ENCODE peak calls at places on chromosomes 6 and 20, in nine cellular contexts. Z is left ventricle myocardium inferior, H is endodermal cell, D is endothelial cell of umbilical vein, R is mammary epithelial cell, U is breast epithelium, O is Peyer's patch, X is esophagus squamous epithelium, P is right lobe of liver. A is an unnamed sample. For H3K4me1, the result is how much of the 10 kb centered on the place peaks cover.

GRCh38 chr6:126038234-126038633 is 51.9 kb downstream of the TRMT11 start:
- DNase-seq in Z (no peak), H (no peak), D (no peak), R (no peak), U (no peak), O (no peak), X (no peak), P (no peak), A (no peak)

GRCh38 chr6:30931959-30932645 is at the start of gene SFTA2:
- DNase-seq in Z (no peak), H (no peak), D (no peak), R (no peak), U (no peak), O (no peak), X (no peak), P (no peak), A (no peak)

GRCh38 chr6:111193156-111193555 is 105.9 kb downstream of the SLC16A10 start:
- DNase-seq in Z (no peak), H (no peak), D (no peak), R (no peak), U (no peak), O (no peak), X (no peak), P (no peak), A (no peak)

GRCh38 chr6:49955847-49956246 is 8.1 kb downstream of the DEFB114 start:
- DNase-seq in Z (no peak), H (no peak), D (no peak), R (no peak), U (no peak), O (no peak), X (no peak), P (no peak), A (no peak)

GRCh38 chr6:106799008-106799952 is 169.9 kb downstream of the QRSL1 start:
- DNase-seq in Z (no peak), H (peak), D (no peak), R (peak), U (peak), O (peak), X (no peak), P (no peak), A (no peak)

GRCh38 chr20:53738945-53739798 is 145.5 kb upstream of the ZNF217 start:
- DNase-seq in Z (no peak), H (no peak), D (no peak), R (no peak), U (no peak), O (peak), X (no peak), P (no peak), A (no peak)

GRCh38 chr6:131430531-131430930 is 142.5 kb upstream of the ARG1 start:
- DNase-seq in Z (no peak), H (no peak), D (no peak), R (no peak), U (no peak), O (no peak), X (no peak), P (no peak), A (no peak)

GRCh38 chr6:15443119-15443518 is 197.2 kb downstream of the JARID2 start:
- DNase-seq in Z (no peak), H (no peak), D (peak), R (peak), U (no peak), O (no peak), X (no peak), P (no peak), A (no peak)

GRCh38 chr6:27839303-27840081 is 72.7 kb downstream of the OR2B2 start:
- DNase-seq in Z (no peak), H (peak), D (peak), R (peak), U (no peak), O (no peak), X (no peak), P (peak), A (no peak)

GRCh38 chr6:22435151-22435550 is 134.2 kb upstream of the HDGFL1 start:
- DNase-seq in Z (no peak), H (no peak), D (no peak), R (no peak), U (no peak), O (no peak), X (no peak), P (no peak), A (no peak)

GRCh38 chr6:144351741-144352140 is 66.6 kb downstream of the UTRN start:
- DNase-seq in Z (no peak), H (no peak), D (peak), R (no peak), U (no peak), O (no peak), X (no peak), P (no peak), A (no peak)

GRCh38 chr20:22544462-22544861 is 39.9 kb downstream of the FOXA2 start:
- DNase-seq in Z (no peak), H (no peak), D (no peak), R (no peak), U (no peak), O (no peak), X (no peak), P (no peak), A (no peak)

GRCh38 chr20:63573739-63574131 is 304 bp downstream of the HELZ2 start:
- DNase-seq in Z (no peak), H (no peak), D (peak), R (no peak), U (no peak), O (no peak), X (no peak), P (no peak), A (no peak)

GRCh38 chr6:32583527-32583898 is 6.1 kb downstream of the HLA-DRB1 start:
- DNase-seq in Z (no peak), H (no peak), D (no peak), R (no peak), U (no peak), O (no peak), X (no peak), P (no peak), A (no peak)

GRCh38 chr20:44856847-44857448 is 28.6 kb upstream of the YWHAB start:
- DNase-seq in Z (no peak), H (no peak), D (no peak), R (no peak), U (no peak), O (no peak), X (no peak), P (no peak), A (peak)

GRCh38 chr6:6758915-6759654 is 170.6 kb downstream of the LY86 start:
- DNase-seq in Z (no peak), H (peak), D (peak), R (peak), U (no peak), O (peak), X (no peak), P (peak), A (no peak)

GRCh38 chr6:48080227-48081009 is 30.6 kb downstream of the PTCHD4 start:
- DNase-seq in Z (no peak), H (no peak), D (peak), R (no peak), U (no peak), O (no peak), X (no peak), P (no peak), A (no peak)

GRCh38 chr20:62804632-62805364 is at the start of gene OGFR:
- DNase-seq in Z (peak), H (peak), D (peak), R (peak), U (no peak), O (peak), X (no peak), P (peak), A (no peak)

GRCh38 chr20:326645-327031 is 1.3 kb downstream of the SOX12 start:
- DNase-seq in Z (peak), H (peak), D (peak), R (no peak), U (peak), O (no peak), X (no peak), P (no peak), A (no peak)

GRCh38 chr20:63313349-63314014 is 20.5 kb downstream of the COL20A1 start:
- DNase-seq in Z (no peak), H (no peak), D (no peak), R (no peak), U (no peak), O (no peak), X (no peak), P (no peak), A (no peak)

GRCh38 chr20:57124800-57125399 is 141.5 kb downstream of the BMP7 start:
- DNase-seq in Z (no peak), H (peak), D (no peak), R (no peak), U (no peak), O (no peak), X (no peak), P (no peak), A (no peak)

GRCh38 chr6:31972709-31973350 is 892 bp upstream of the DXO start:
- DNase-seq in Z (no peak), H (no peak), D (peak), R (peak), U (no peak), O (no peak), X (no peak), P (no peak), A (no peak)

GRCh38 chr6:10556496-10557391 is 35.6 kb downstream of the GCNT2 start:
- DNase-seq in Z (no peak), H (peak), D (peak), R (no peak), U (no peak), O (no peak), X (no peak), P (no peak), A (no peak)

GRCh38 chr6:157534134-157534871 is 153.3 kb downstream of the ZDHHC14 start:
- DNase-seq in Z (no peak), H (no peak), D (no peak), R (no peak), U (no peak), O (no peak), X (no peak), P (no peak), A (no peak)

GRCh38 chr6:36629792-36630191 is 35.6 kb downstream of the SRSF3 start:
- DNase-seq in Z (no peak), H (no peak), D (no peak), R (no peak), U (no peak), O (no peak), X (no peak), P (no peak), A (no peak)

GRCh38 chr20:57698867-57699275 is 10.9 kb downstream of the PMEPA1 start:
- DNase-seq in Z (no peak), H (no peak), D (no peak), R (peak), U (no peak), O (no peak), X (no peak), P (no peak), A (no peak)

GRCh38 chr20:41047279-41047974 is 18.8 kb downstream of the TOP1 start:
- DNase-seq in Z (no peak), H (no peak), D (no peak), R (no peak), U (no peak), O (no peak), X (no peak), P (no peak), A (no peak)

GRCh38 chr20:41047975-41048305 is 19.3 kb downstream of the TOP1 start:
- DNase-seq in Z (no peak), H (no peak), D (no peak), R (peak), U (no peak), O (no peak), X (no peak), P (no peak), A (no peak)

GRCh38 chr20:41046716-41047115 is 18.1 kb downstream of the TOP1 start:
- DNase-seq in Z (no peak), H (no peak), D (no peak), R (no peak), U (no peak), O (no peak), X (no peak), P (no peak), A (no peak)

GRCh38 chr20:41044409-41045062 is 15.9 kb downstream of the TOP1 start:
- DNase-seq in Z (no peak), H (no peak), D (no peak), R (no peak), U (no peak), O (no peak), X (no peak), P (no peak), A (no peak)

DNA sequence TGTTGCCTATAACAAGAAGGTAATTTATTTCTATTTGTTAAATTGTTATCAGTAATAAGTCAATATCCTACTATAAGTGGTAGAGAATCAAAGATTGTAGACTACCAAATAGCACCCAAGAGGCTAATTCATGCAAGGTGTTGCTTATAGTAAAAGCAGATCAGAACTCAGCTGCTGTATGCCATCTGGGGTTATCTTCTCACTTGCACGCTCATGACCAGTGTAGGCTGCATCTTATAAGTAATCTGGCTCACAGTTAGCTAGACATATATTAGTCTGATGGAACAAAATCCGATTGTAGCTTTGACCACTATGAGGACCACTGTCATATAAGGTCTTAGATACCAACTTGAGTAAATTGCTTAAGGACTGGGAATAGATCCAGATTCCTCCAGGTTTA is 17.1 kb downstream of the TOP1 start:
- DNase-seq in Z (no peak), H (no peak), D (no peak), R (no peak), U (no peak), O (no peak), X (no peak), P (no peak), A (no peak)
- H3K4me1 ChIP-seq in Z (half or more), H (under half), D (under half), R (under half), U (under half), O (under half), X (half or more), P (under half), A (half or more)

GRCh38 chr20:51610761-51611624 is 68.5 kb upstream of the NFATC2 start:
- DNase-seq in Z (no peak), H (no peak), D (no peak), R (no peak), U (no peak), O (no peak), X (no peak), P (no peak), A (no peak)

GRCh38 chr20:51613576-51613975 is 71.1 kb upstream of the NFATC2 start:
- DNase-seq in Z (no peak), H (no peak), D (no peak), R (no peak), U (no peak), O (no peak), X (no peak), P (no peak), A (no peak)

GRCh38 chr20:51611625-51611890 is 69.0 kb upstream of the NFATC2 start:
- DNase-seq in Z (no peak), H (no peak), D (no peak), R (no peak), U (no peak), O (no peak), X (no peak), P (no peak), A (no peak)

GRCh38 chr20:51612896-51613295 is 70.4 kb upstream of the NFATC2 start:
- DNase-seq in Z (no peak), H (no peak), D (no peak), R (no peak), U (no peak), O (no peak), X (no peak), P (no peak), A (no peak)

GRCh38 chr20:51616060-51616459 is 73.5 kb upstream of the NFATC2 start:
- DNase-seq in Z (no peak), H (no peak), D (no peak), R (no peak), U (no peak), O (no peak), X (no peak), P (no peak), A (no peak)
- TF ChIP-seq CTCF in Z (no peak), H (peak), D (no peak), R (no peak), U (no peak), O (no peak), X (no peak), P (no peak), A (no peak)

DNA sequence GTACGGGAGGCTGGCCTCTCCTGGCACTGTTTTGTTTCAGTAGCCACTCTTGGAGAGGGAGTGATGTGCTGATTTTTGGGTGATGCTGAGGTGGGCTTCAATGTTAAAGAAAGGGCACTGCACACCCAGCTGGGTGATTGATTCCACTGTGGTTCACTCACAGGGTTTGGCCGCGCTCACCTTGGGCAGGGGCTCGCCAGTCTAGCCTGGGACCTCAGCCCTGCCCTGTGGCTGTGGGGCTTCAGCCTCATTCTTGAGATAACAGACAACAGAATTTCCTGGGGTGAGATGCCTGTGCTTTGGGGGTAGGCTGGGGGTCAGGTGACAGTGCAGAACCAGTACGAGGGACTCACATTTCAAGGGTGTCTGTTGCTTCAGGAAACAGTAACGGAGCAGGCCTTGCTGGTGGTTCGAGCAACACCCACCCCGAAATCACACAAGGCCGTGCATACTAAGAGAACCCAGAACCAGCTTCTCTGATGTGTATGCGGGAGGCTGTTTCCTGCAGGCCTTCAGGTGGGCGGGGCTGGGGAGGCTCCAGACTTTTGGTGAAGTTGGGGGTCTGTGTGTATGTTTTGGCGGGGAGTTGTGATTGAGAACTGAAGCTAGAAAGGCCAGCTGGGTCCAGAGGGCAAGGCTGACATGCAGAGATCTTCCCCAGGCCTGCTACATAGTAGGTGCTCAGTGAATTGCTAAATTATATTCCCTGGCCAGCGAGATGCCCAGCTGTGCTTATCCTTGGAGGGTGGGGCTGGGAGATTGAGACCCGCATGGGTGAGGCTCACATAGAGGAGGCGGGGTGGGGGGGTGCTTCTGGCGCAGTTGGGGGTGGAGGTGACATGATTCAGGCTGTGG is 154.2 kb upstream of the RNF24 start:
- DNase-seq in Z (no peak), H (peak), D (no peak), R (no peak), U (no peak), O (no peak), X (no peak), P (no peak), A (no peak)
- H3K4me1 ChIP-seq in Z (under half), H (under half), D (under half), R (under half), U (under half), O (under half), X (under half), P (under half), A (under half)

GRCh38 chr6:169008641-169009040 is 245.0 kb downstream of the THBS2 start:
- DNase-seq in Z (no peak), H (no peak), D (no peak), R (no peak), U (no peak), O (no peak), X (no peak), P (no peak), A (peak)
- TF ChIP-seq CTCF in Z (no peak), H (no peak), D (no peak), R (no peak), U (no peak), O (no peak), X (no peak), P (no peak), A (no peak)

GRCh38 chr6:135173242-135173988 is 7.7 kb upstream of the MYB start:
- DNase-seq in Z (no peak), H (no peak), D (no peak), R (no peak), U (no peak), O (no peak), X (no peak), P (no peak), A (no peak)
- H3K4me1 ChIP-seq in Z (under half), H (under half), D (under half), R (under half), U (under half), O (under half), X (under half), P (under half), A (under half)

GRCh38 chr20:55057779-55058415 is 582.5 kb downstream of the DOK5 start:
- DNase-seq in Z (no peak), H (peak), D (no peak), R (peak), U (no peak), O (no peak), X (no peak), P (no peak), A (no peak)
- TF ChIP-seq CTCF in Z (peak), H (peak), D (no peak), R (peak), U (no peak), O (no peak), X (no peak), P (peak), A (no peak)

GRCh38 chr6:95249661-95250060 is 327.7 kb upstream of the MANEA start:
- DNase-seq in Z (no peak), H (no peak), D (no peak), R (no peak), U (no peak), O (no peak), X (no peak), P (no peak), A (no peak)
- H3K4me1 ChIP-seq in Z (under half), H (under half), D (under half), R (under half), U (under half), O (under half), X (under half), P (under half), A (under half)

A was measured in esophagus muscularis mucosa.